ENCODE peak calls at places on chromosomes 12 and 14, in six cellular contexts. Z is kidney glomerular epithelial cell, Y is T-helper 17 cell, A is glutamatergic neuron, P is kidney, N is DND-41. M is an unnamed sample.

GRCh38 chr12:31037921-31038320 is 35.7 kb upstream of the DDX11 start:
- DNase-seq in Y (no peak), P (no peak), A (no peak), N (no peak), Z (no peak), M (no peak)

GRCh38 chr14:41505491-41505890 is 101.2 kb upstream of the LRFN5 start:
- DNase-seq in Z (no peak), N (no peak), P (no peak), A (no peak), Y (no peak), M (no peak)

GRCh38 chr12:2250797-2251196 is 198.0 kb downstream of the CACNA1C start:
- DNase-seq in A (no peak), N (no peak), Z (no peak), P (no peak), Y (no peak), M (no peak)

GRCh38 chr12:46218509-46219095 is 50.2 kb downstream of the SLC38A1 start:
- DNase-seq in P (no peak), Y (no peak), Z (no peak), N (peak; percentile 21), A (no peak), M (no peak)

GRCh38 chr14:34554540-34555250 is 15.2 kb upstream of the EAPP start:
- DNase-seq in A (no peak), P (no peak), N (no peak), Z (no peak), Y (no peak), M (no peak)

GRCh38 chr14:91892918-91893527 is 25.7 kb upstream of the TC2N start:
- DNase-seq in P (peak; percentile 20), A (peak; percentile 56), N (no peak), Y (peak; percentile 31), Z (no peak), M (no peak)

GRCh38 chr12:132614029-132614428 is 3.6 kb upstream of the LRCOL1 start:
- DNase-seq in A (no peak), P (no peak), N (no peak), Z (no peak), Y (no peak), M (no peak)

GRCh38 chr12:109857715-109858114 is 22.6 kb downstream of the GLTP start:
- DNase-seq in Y (no peak), N (no peak), Z (no peak), A (no peak), P (no peak), M (no peak)

GRCh38 chr12:93778306-93778705 is 101.1 kb downstream of the CRADD start:
- DNase-seq in N (no peak), Y (no peak), Z (no peak), A (no peak), P (no peak), M (peak; percentile 53)

GRCh38 chr12:25269701-25270100 is 19.0 kb upstream of the KRAS start:
- DNase-seq in Y (no peak), N (no peak), P (no peak), Z (no peak), A (no peak), M (no peak)

GRCh38 chr12:113802966-113803828 is 162.9 kb downstream of the RBM19 start:
- DNase-seq in N (no peak), A (no peak), Y (no peak), P (no peak), Z (no peak), M (no peak)

GRCh38 chr12:53701518-53702264 is 25.6 kb downstream of the CALCOCO1 start:
- DNase-seq in P (peak; percentile 89), N (peak; percentile 78), Y (peak; percentile 66), Z (peak; percentile 26), A (peak; percentile 88), M (peak; percentile 67)